ENCODE peak calls at places on chromosomes 11 and 22, in ten cellular contexts. E is LHCN-M2; R is endothelial cell; J is CD8-positive, alpha-beta T cell; C is foreskin fibroblast; Y is HepG2; M is H9; S is IMR-90; I is kidney; A is naive thymus-derived CD4-positive, alpha-beta T cell. N is an unnamed sample.

GRCh38 chr11:35282226-35282882 is 137.0 kb downstream of the SLC1A2 start:
- DNase-seq in E (peak; percentile 77), R (no peak), J (no peak), C (peak; percentile 57), Y (no peak), M (no peak), S (peak; percentile 89), I (no peak), A (no peak), N (no peak)

GRCh38 chr11:103055174-103055890 is 36.6 kb downstream of the DCUN1D5 start:
- DNase-seq in E (peak; percentile 48), R (no peak), J (no peak), C (peak; percentile 30), Y (peak; percentile 32), M (no peak), S (peak; percentile 65), I (no peak), A (no peak), N (peak; percentile 8)

GRCh38 chr11:64713781-64714363 is 9.1 kb downstream of the NRXN2 start:
- DNase-seq in E (no peak), R (no peak), J (no peak), C (no peak), Y (no peak), M (peak; percentile 69), S (no peak), I (no peak), A (no peak), N (no peak)

GRCh38 chr11:93131709-93132108 is 66.1 kb downstream of the SLC36A4 start:
- DNase-seq in E (peak; percentile 23), R (peak; percentile 30), J (no peak), C (no peak), Y (peak; percentile 10), M (no peak), S (no peak), I (no peak), A (no peak), N (no peak)

GRCh38 chr11:2458321-2458720 is 13.5 kb downstream of the KCNQ1 start:
- DNase-seq in E (no peak), R (no peak), J (no peak), C (no peak), Y (no peak), M (no peak), S (no peak), I (no peak), A (no peak), N (no peak)

GRCh38 chr11:130894322-130895025 is 21.8 kb downstream of the SNX19 start:
- DNase-seq in E (peak; percentile 61), R (peak; percentile 78), J (peak; percentile 51), C (peak; percentile 63), Y (peak; percentile 71), M (peak; percentile 75), S (peak; percentile 77), I (no peak), A (peak; percentile 33), N (peak; percentile 47)

GRCh38 chr11:17531071-17531817 is 13.0 kb downstream of the USH1C start:
- DNase-seq in E (no peak), R (no peak), J (no peak), C (no peak), Y (no peak), M (no peak), S (no peak), I (no peak), A (no peak), N (no peak)

GRCh38 chr22:36586852-36587251 is 57.9 kb upstream of the EIF3D start:
- DNase-seq in E (no peak), R (no peak), J (no peak), C (no peak), Y (no peak), M (no peak), S (no peak), I (no peak), A (no peak), N (no peak)

GRCh38 chr11:47213985-47214564 is 699 bp upstream of the DDB2 start:
- DNase-seq in E (peak; percentile 93), R (peak; percentile 74), J (peak; percentile 79), C (peak; percentile 82), Y (peak; percentile 86), M (peak; percentile 94), S (peak; percentile 61), I (peak; percentile 97), A (peak; percentile 74), N (peak; percentile 87)

GRCh38 chr11:73425118-73425517 is 48.9 kb downstream of the RELT start:
- DNase-seq in E (no peak), R (no peak), J (no peak), C (no peak), Y (no peak), M (no peak), S (no peak), I (no peak), A (no peak), N (no peak)

GRCh38 chr11:63829823-63830489 is 9.0 kb upstream of the MARK2 start:
- DNase-seq in E (peak; percentile 65), R (peak; percentile 54), J (no peak), C (peak; percentile 41), Y (peak; percentile 52), M (peak; percentile 69), S (peak; percentile 44), I (peak; percentile 44), A (no peak), N (peak; percentile 46)

GRCh38 chr11:65016705-65017104 is 2.7 kb downstream of the ARL2 start:
- DNase-seq in E (no peak), R (no peak), J (no peak), C (no peak), Y (no peak), M (peak; percentile 44), S (no peak), I (no peak), A (no peak), N (no peak)

GRCh38 chr11:65958774-65959420 is 2.6 kb upstream of the SART1 start:
- DNase-seq in E (no peak), R (no peak), J (no peak), C (no peak), Y (no peak), M (no peak), S (no peak), I (no peak), A (no peak), N (no peak)

GRCh38 chr11:1458340-1459218 is 28.0 kb downstream of the MOB2 start:
- DNase-seq in E (peak; percentile 3), R (peak; percentile 45), J (no peak), C (peak; percentile 8), Y (no peak), M (peak; percentile 70), S (peak; percentile 2), I (peak; percentile 93), A (no peak), N (peak; percentile 64)

GRCh38 chr11:86802601-86803051 is 2.3 kb downstream of the PRSS23 start:
- DNase-seq in E (peak; percentile 62), R (peak; percentile 21), J (no peak), C (peak; percentile 30), Y (peak; percentile 40), M (peak; percentile 61), S (peak; percentile 57), I (no peak), A (no peak), N (peak; percentile 27)

GRCh38 chr22:27726726-27727449 is 74.7 kb downstream of the MN1 start:
- DNase-seq in E (no peak), R (no peak), J (no peak), C (peak; percentile 62), Y (peak; percentile 4), M (no peak), S (peak; percentile 34), I (peak; percentile 95), A (no peak), N (peak; percentile 42)

GRCh38 chr11:111814567-111814966 is 48.4 kb upstream of the PPP2R1B start:
- DNase-seq in E (no peak), R (no peak), J (no peak), C (peak; percentile 52), Y (no peak), M (no peak), S (peak; percentile 91), I (no peak), A (no peak), N (peak; percentile 31)

GRCh38 chr11:45470151-45471001 is 184.2 kb upstream of the SYT13 start:
- DNase-seq in E (peak; percentile 29), R (no peak), J (no peak), C (peak; percentile 16), Y (no peak), M (no peak), S (no peak), I (peak; percentile 90), A (no peak), N (no peak)

GRCh38 chr11:75463106-75463774 is 30.2 kb upstream of the KLHL35 start:
- DNase-seq in E (no peak), R (peak; percentile 50), J (no peak), C (no peak), Y (no peak), M (no peak), S (no peak), I (no peak), A (no peak), N (no peak)

GRCh38 chr11:126816655-126817054 is 183.9 kb downstream of the KIRREL3 start:
- DNase-seq in E (peak; percentile 12), R (no peak), J (no peak), C (no peak), Y (no peak), M (no peak), S (no peak), I (no peak), A (no peak), N (no peak)

GRCh38 chr11:133618500-133618899 is 86.2 kb upstream of the OPCML start:
- DNase-seq in E (no peak), R (no peak), J (no peak), C (no peak), Y (no peak), M (no peak), S (no peak), I (no peak), A (no peak), N (no peak)

GRCh38 chr11:36131719-36132349 is 157.4 kb downstream of the COMMD9 start:
- DNase-seq in E (peak; percentile 14), R (peak; percentile 48), J (no peak), C (peak; percentile 49), Y (peak; percentile 20), M (peak; percentile 69), S (peak; percentile 63), I (no peak), A (no peak), N (peak; percentile 64)

GRCh38 chr11:34929794-34930763 is 13.7 kb downstream of the PDHX start:
- DNase-seq in E (no peak), R (no peak), J (no peak), C (no peak), Y (peak; percentile 97), M (no peak), S (no peak), I (no peak), A (no peak), N (no peak)

GRCh38 chr22:29259253-29259899 is 8.4 kb downstream of the RHBDD3 start:
- DNase-seq in E (no peak), R (no peak), J (no peak), C (no peak), Y (no peak), M (peak; percentile 59), S (no peak), I (no peak), A (no peak), N (no peak)

GRCh38 chr11:87081358-87081757 is 43.6 kb downstream of the TMEM135 start:
- DNase-seq in E (no peak), R (no peak), J (no peak), C (no peak), Y (no peak), M (no peak), S (no peak), I (no peak), A (no peak), N (no peak)

GRCh38 chr22:19519041-19519926 is 4.9 kb downstream of the CLDN5 start:
- DNase-seq in E (no peak), R (no peak), J (no peak), C (no peak), Y (no peak), M (no peak), S (no peak), I (no peak), A (no peak), N (no peak)

GRCh38 chr11:29063630-29064361 is 953.0 kb downstream of the KCNA4 start:
- DNase-seq in E (no peak), R (no peak), J (no peak), C (no peak), Y (no peak), M (no peak), S (peak; percentile 82), I (no peak), A (no peak), N (no peak)

GRCh38 chr11:32962016-32962415 is 53.7 kb upstream of the DEPDC7 start:
- DNase-seq in E (peak; percentile 79), R (no peak), J (no peak), C (peak; percentile 2), Y (no peak), M (no peak), S (peak; percentile 10), I (no peak), A (no peak), N (no peak)